ENCODE peak calls at places on chromosomes 7 and 10, in nine cellular contexts. One of them, this sample, is unnamed.

GRCh38 chr7:75921479-75921878 is 6.5 kb downstream of the POR start:
- DNase-seq in pancreas: no peak
- DNase-seq in endothelial cell of umbilical vein: no peak
- DNase-seq in GM13976: no peak
- DNase-seq in MM.1S: no peak
- DNase-seq in fibroblast of pulmonary artery: no peak
- DNase-seq in colonic mucosa: no peak
- DNase-seq in cardiac fibroblast: no peak
- DNase-seq in psoas muscle: no peak
- DNase-seq in this sample: no peak

GRCh38 chr10:78286186-78286585 is 252.5 kb downstream of the RPS24 start:
- DNase-seq in pancreas: no peak
- DNase-seq in endothelial cell of umbilical vein: no peak
- DNase-seq in GM13976: no peak
- DNase-seq in MM.1S: no peak
- DNase-seq in fibroblast of pulmonary artery: no peak
- DNase-seq in colonic mucosa: no peak
- DNase-seq in cardiac fibroblast: no peak
- DNase-seq in psoas muscle: peak
- DNase-seq in this sample: no peak

GRCh38 chr10:43234471-43235041 is 32.3 kb downstream of the RASGEF1A start:
- DNase-seq in pancreas: peak
- DNase-seq in endothelial cell of umbilical vein: no peak
- DNase-seq in GM13976: no peak
- DNase-seq in MM.1S: no peak
- DNase-seq in fibroblast of pulmonary artery: no peak
- DNase-seq in colonic mucosa: no peak
- DNase-seq in cardiac fibroblast: no peak
- DNase-seq in psoas muscle: peak
- DNase-seq in this sample: no peak

GRCh38 chr7:150383710-150384397 is 4.7 kb downstream of the ZNF775 start:
- DNase-seq in pancreas: peak
- DNase-seq in endothelial cell of umbilical vein: no peak
- DNase-seq in GM13976: no peak
- DNase-seq in MM.1S: peak
- DNase-seq in fibroblast of pulmonary artery: no peak
- DNase-seq in colonic mucosa: peak
- DNase-seq in cardiac fibroblast: no peak
- DNase-seq in psoas muscle: no peak
- DNase-seq in this sample: no peak

GRCh38 chr10:122407375-122408125 is 33.0 kb downstream of the PLEKHA1 start:
- DNase-seq in pancreas: no peak
- DNase-seq in endothelial cell of umbilical vein: peak
- DNase-seq in GM13976: no peak
- DNase-seq in MM.1S: no peak
- DNase-seq in fibroblast of pulmonary artery: no peak
- DNase-seq in colonic mucosa: no peak
- DNase-seq in cardiac fibroblast: peak
- DNase-seq in psoas muscle: no peak
- DNase-seq in this sample: peak

GRCh38 chr10:46288601-46289206 is 1.9 kb downstream of the ANTXRL start:
- DNase-seq in pancreas: no peak
- DNase-seq in endothelial cell of umbilical vein: no peak
- DNase-seq in GM13976: no peak
- DNase-seq in MM.1S: no peak
- DNase-seq in fibroblast of pulmonary artery: no peak
- DNase-seq in colonic mucosa: no peak
- DNase-seq in cardiac fibroblast: no peak
- DNase-seq in psoas muscle: no peak
- DNase-seq in this sample: no peak

GRCh38 chr10:72367301-72367970 is 12.7 kb upstream of the DNAJB12 start:
- DNase-seq in pancreas: no peak
- DNase-seq in endothelial cell of umbilical vein: no peak
- DNase-seq in GM13976: no peak
- DNase-seq in MM.1S: no peak
- DNase-seq in fibroblast of pulmonary artery: peak
- DNase-seq in colonic mucosa: no peak
- DNase-seq in cardiac fibroblast: peak
- DNase-seq in psoas muscle: no peak
- DNase-seq in this sample: peak

GRCh38 chr7:42174391-42174848 is 62.6 kb downstream of the GLI3 start:
- DNase-seq in pancreas: no peak
- DNase-seq in endothelial cell of umbilical vein: no peak
- DNase-seq in GM13976: no peak
- DNase-seq in MM.1S: no peak
- DNase-seq in fibroblast of pulmonary artery: no peak
- DNase-seq in colonic mucosa: no peak
- DNase-seq in cardiac fibroblast: no peak
- DNase-seq in psoas muscle: peak
- DNase-seq in this sample: peak

GRCh38 chr7:95469187-95469586 is 16.6 kb upstream of the ASB4 start:
- DNase-seq in pancreas: no peak
- DNase-seq in endothelial cell of umbilical vein: no peak
- DNase-seq in GM13976: no peak
- DNase-seq in MM.1S: no peak
- DNase-seq in fibroblast of pulmonary artery: no peak
- DNase-seq in colonic mucosa: no peak
- DNase-seq in cardiac fibroblast: no peak
- DNase-seq in psoas muscle: no peak
- DNase-seq in this sample: no peak

GRCh38 chr7:116327751-116328150 is 117.4 kb downstream of the TES start:
- DNase-seq in pancreas: no peak
- DNase-seq in endothelial cell of umbilical vein: peak
- DNase-seq in GM13976: no peak
- DNase-seq in MM.1S: no peak
- DNase-seq in fibroblast of pulmonary artery: peak
- DNase-seq in colonic mucosa: no peak
- DNase-seq in cardiac fibroblast: peak
- DNase-seq in psoas muscle: no peak
- DNase-seq in this sample: peak

GRCh38 chr7:79531116-79531515 is 77.6 kb upstream of the MAGI2 start:
- DNase-seq in pancreas: no peak
- DNase-seq in endothelial cell of umbilical vein: no peak
- DNase-seq in GM13976: no peak
- DNase-seq in MM.1S: no peak
- DNase-seq in fibroblast of pulmonary artery: no peak
- DNase-seq in colonic mucosa: no peak
- DNase-seq in cardiac fibroblast: no peak
- DNase-seq in psoas muscle: no peak
- DNase-seq in this sample: no peak

GRCh38 chr10:98404571-98405396 is 10.2 kb downstream of the PYROXD2 start:
- DNase-seq in pancreas: no peak
- DNase-seq in endothelial cell of umbilical vein: no peak
- DNase-seq in GM13976: peak
- DNase-seq in MM.1S: no peak
- DNase-seq in fibroblast of pulmonary artery: peak
- DNase-seq in colonic mucosa: no peak
- DNase-seq in cardiac fibroblast: peak
- DNase-seq in psoas muscle: no peak
- DNase-seq in this sample: peak

GRCh38 chr10:91378061-91378460 is 32.1 kb upstream of the HECTD2 start:
- DNase-seq in pancreas: no peak
- DNase-seq in endothelial cell of umbilical vein: no peak
- DNase-seq in GM13976: no peak
- DNase-seq in MM.1S: no peak
- DNase-seq in fibroblast of pulmonary artery: peak
- DNase-seq in colonic mucosa: no peak
- DNase-seq in cardiac fibroblast: peak
- DNase-seq in psoas muscle: no peak
- DNase-seq in this sample: no peak

GRCh38 chr7:107879400-107880035 is 11.5 kb upstream of the DLD start:
- DNase-seq in pancreas: no peak
- DNase-seq in endothelial cell of umbilical vein: peak
- DNase-seq in GM13976: peak
- DNase-seq in MM.1S: peak
- DNase-seq in fibroblast of pulmonary artery: peak
- DNase-seq in colonic mucosa: peak
- DNase-seq in cardiac fibroblast: peak
- DNase-seq in psoas muscle: no peak
- DNase-seq in this sample: peak

GRCh38 chr10:89567566-89568245 is 32.3 kb upstream of the SLC16A12 start:
- DNase-seq in pancreas: no peak
- DNase-seq in endothelial cell of umbilical vein: no peak
- DNase-seq in GM13976: no peak
- DNase-seq in MM.1S: no peak
- DNase-seq in fibroblast of pulmonary artery: no peak
- DNase-seq in colonic mucosa: no peak
- DNase-seq in cardiac fibroblast: no peak
- DNase-seq in psoas muscle: no peak
- DNase-seq in this sample: no peak

GRCh38 chr7:95213809-95214492 is 110.4 kb downstream of the PON1 start:
- DNase-seq in pancreas: no peak
- DNase-seq in endothelial cell of umbilical vein: no peak
- DNase-seq in GM13976: no peak
- DNase-seq in MM.1S: no peak
- DNase-seq in fibroblast of pulmonary artery: peak
- DNase-seq in colonic mucosa: no peak
- DNase-seq in cardiac fibroblast: peak
- DNase-seq in psoas muscle: peak
- DNase-seq in this sample: peak

GRCh38 chr10:112832361-112832878 is 117.6 kb upstream of the TCF7L2 start:
- DNase-seq in pancreas: no peak
- DNase-seq in endothelial cell of umbilical vein: no peak
- DNase-seq in GM13976: no peak
- DNase-seq in MM.1S: no peak
- DNase-seq in fibroblast of pulmonary artery: no peak
- DNase-seq in colonic mucosa: no peak
- DNase-seq in cardiac fibroblast: no peak
- DNase-seq in psoas muscle: no peak
- DNase-seq in this sample: no peak

DNA sequence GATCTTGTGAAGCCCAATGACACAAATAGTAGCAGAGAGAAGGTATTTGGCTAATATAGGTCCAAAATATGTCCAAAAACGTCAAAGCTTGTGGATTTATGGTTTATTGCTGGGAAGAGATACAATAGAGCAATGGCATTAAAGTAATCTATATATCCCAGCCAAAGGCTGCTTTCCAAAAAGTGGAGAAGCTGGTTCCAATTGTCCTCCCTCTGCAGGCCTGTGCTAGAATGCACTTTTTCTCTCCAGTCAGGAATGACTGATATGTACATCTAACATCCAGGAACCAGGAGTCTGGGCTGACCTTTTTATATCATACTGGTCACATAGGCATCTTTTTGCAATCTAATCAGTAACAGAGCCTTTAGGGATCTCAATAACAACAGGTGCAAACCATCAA is 167.1 kb upstream of the FAM3C start:
- DNase-seq in pancreas: no peak
- DNase-seq in endothelial cell of umbilical vein: no peak
- DNase-seq in GM13976: no peak
- DNase-seq in MM.1S: no peak
- DNase-seq in fibroblast of pulmonary artery: no peak
- DNase-seq in colonic mucosa: no peak
- DNase-seq in cardiac fibroblast: no peak
- DNase-seq in psoas muscle: no peak
- DNase-seq in this sample: no peak
- TF ChIP-seq CTCF in pancreas: no peak
- TF ChIP-seq CTCF in endothelial cell of umbilical vein: peak
- TF ChIP-seq CTCF in GM13976: no peak
- TF ChIP-seq CTCF in MM.1S: peak
- TF ChIP-seq CTCF in fibroblast of pulmonary artery: peak
- TF ChIP-seq CTCF in colonic mucosa: no peak
- TF ChIP-seq CTCF in cardiac fibroblast: peak
- TF ChIP-seq CTCF in psoas muscle: no peak
- TF ChIP-seq CTCF in this sample: peak

DNA sequence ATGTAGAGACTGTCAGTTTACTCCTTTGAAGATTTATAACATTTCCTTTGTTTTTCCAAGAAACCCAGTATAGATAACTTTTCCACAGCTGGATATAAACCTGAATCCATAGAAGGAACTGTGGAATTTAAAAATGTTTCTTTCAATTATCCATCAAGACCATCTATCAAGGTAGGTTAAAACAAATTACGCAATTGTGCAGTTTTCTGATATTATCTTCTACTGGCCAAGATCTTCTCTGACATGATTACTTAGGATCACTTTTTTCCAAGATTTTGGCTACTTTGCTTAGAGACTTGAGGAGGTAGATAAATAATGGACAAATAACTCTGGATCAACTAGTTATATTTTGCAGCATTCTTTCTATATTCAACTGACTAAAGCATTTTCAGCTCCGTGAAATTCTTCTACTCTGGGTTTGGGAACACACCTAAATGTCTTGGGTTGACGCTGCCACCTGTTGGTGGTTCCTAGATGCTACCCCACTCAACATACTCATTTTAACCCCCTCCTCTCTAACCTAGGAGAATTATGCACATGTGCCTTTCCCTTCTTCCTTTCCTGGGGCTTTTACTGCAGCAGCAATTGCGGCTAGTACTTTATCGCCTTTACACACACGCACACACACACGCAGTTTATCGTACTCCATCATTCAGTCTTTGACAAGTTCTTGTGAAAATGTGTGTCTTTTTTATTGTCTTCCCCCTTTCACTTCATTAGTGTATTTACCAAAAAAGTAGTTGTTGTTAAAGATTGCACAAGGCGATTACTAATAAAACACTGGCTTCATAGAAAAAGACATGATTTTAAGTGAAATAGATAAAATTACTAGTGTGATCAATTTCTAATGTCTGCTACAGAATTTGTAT is 32.7 kb downstream of the ABCB5 start:
- DNase-seq in pancreas: no peak
- DNase-seq in endothelial cell of umbilical vein: peak
- DNase-seq in GM13976: no peak
- DNase-seq in MM.1S: peak
- DNase-seq in fibroblast of pulmonary artery: peak
- DNase-seq in colonic mucosa: no peak
- DNase-seq in cardiac fibroblast: peak
- DNase-seq in psoas muscle: no peak
- DNase-seq in this sample: peak
- TF ChIP-seq CTCF in pancreas: no peak
- TF ChIP-seq CTCF in endothelial cell of umbilical vein: peak
- TF ChIP-seq CTCF in GM13976: no peak
- TF ChIP-seq CTCF in MM.1S: peak
- TF ChIP-seq CTCF in fibroblast of pulmonary artery: peak
- TF ChIP-seq CTCF in colonic mucosa: no peak
- TF ChIP-seq CTCF in cardiac fibroblast: peak
- TF ChIP-seq CTCF in psoas muscle: no peak
- TF ChIP-seq CTCF in this sample: peak

GRCh38 chr7:40186586-40186985 is 51.8 kb downstream of the SUGCT start:
- DNase-seq in pancreas: no peak
- DNase-seq in endothelial cell of umbilical vein: no peak
- DNase-seq in GM13976: no peak
- DNase-seq in MM.1S: no peak
- DNase-seq in fibroblast of pulmonary artery: no peak
- DNase-seq in colonic mucosa: no peak
- DNase-seq in cardiac fibroblast: no peak
- DNase-seq in psoas muscle: no peak
- DNase-seq in this sample: no peak
- TF ChIP-seq CTCF in pancreas: no peak
- TF ChIP-seq CTCF in endothelial cell of umbilical vein: no peak
- TF ChIP-seq CTCF in GM13976: no peak
- TF ChIP-seq CTCF in MM.1S: no peak
- TF ChIP-seq CTCF in fibroblast of pulmonary artery: no peak
- TF ChIP-seq CTCF in colonic mucosa: no peak
- TF ChIP-seq CTCF in cardiac fibroblast: no peak
- TF ChIP-seq CTCF in psoas muscle: no peak
- TF ChIP-seq CTCF in this sample: peak

DNA sequence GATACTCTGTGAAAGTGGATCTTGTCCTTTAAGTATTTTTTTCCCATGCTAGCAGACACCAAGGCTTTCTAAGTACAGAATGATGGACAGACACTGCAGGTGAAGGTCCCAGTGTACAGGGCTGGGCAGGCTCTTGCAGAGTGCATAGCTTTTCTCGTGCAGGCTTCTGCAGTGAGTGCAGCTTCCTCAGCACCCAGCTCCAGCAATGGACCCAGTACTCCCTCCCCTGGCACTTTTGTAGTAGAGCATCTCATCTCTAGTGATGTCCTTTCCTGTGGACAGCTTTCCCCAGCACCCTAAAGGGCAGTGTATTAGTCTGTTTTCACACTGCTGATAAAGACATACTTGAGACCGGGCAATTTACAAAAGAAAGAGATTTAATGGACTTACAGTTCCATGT is 104.3 kb downstream of the CUL2 start:
- DNase-seq in pancreas: no peak
- DNase-seq in endothelial cell of umbilical vein: no peak
- DNase-seq in GM13976: no peak
- DNase-seq in MM.1S: peak
- DNase-seq in fibroblast of pulmonary artery: peak
- DNase-seq in colonic mucosa: no peak
- DNase-seq in cardiac fibroblast: peak
- DNase-seq in psoas muscle: no peak
- DNase-seq in this sample: peak
- TF ChIP-seq CTCF in pancreas: no peak
- TF ChIP-seq CTCF in endothelial cell of umbilical vein: no peak
- TF ChIP-seq CTCF in GM13976: no peak
- TF ChIP-seq CTCF in MM.1S: peak
- TF ChIP-seq CTCF in fibroblast of pulmonary artery: peak
- TF ChIP-seq CTCF in colonic mucosa: no peak
- TF ChIP-seq CTCF in cardiac fibroblast: peak
- TF ChIP-seq CTCF in psoas muscle: no peak
- TF ChIP-seq CTCF in this sample: peak